ENCODE peak calls at places on chromosomes 2 and 18, in four cellular contexts. One of them, this sample, is unnamed.

GRCh38 chr18:79935925-79936324 is 15.5 kb downstream of the SLC66A2 start:
- DNase-seq in SK-N-SH: no peak
- DNase-seq in H1: no peak
- DNase-seq in HepG2: no peak
- DNase-seq in this sample: no peak

GRCh38 chr2:168208652-168209051 is 38.7 kb downstream of the STK39 start:
- DNase-seq in SK-N-SH: no peak
- DNase-seq in H1: no peak
- DNase-seq in HepG2: no peak
- DNase-seq in this sample: no peak

GRCh38 chr2:37472959-37473358 is 128.5 kb downstream of the QPCT start:
- DNase-seq in SK-N-SH: no peak
- DNase-seq in HepG2: no peak
- DNase-seq in H1: no peak
- DNase-seq in this sample: no peak

GRCh38 chr2:223668302-223668998 is 66.3 kb upstream of the SCG2 start:
- DNase-seq in HepG2: no peak
- DNase-seq in H1: no peak
- DNase-seq in SK-N-SH: no peak
- DNase-seq in this sample: no peak

GRCh38 chr2:74548919-74549684 is 4.6 kb downstream of the LOXL3 start:
- DNase-seq in SK-N-SH: peak; percentile 92
- DNase-seq in HepG2: peak; percentile 50
- DNase-seq in H1: no peak
- DNase-seq in this sample: no peak

GRCh38 chr18:14074187-14074586 is 58.0 kb downstream of the ZNF519 start:
- DNase-seq in H1: peak; percentile 7
- DNase-seq in SK-N-SH: peak; percentile 15
- DNase-seq in HepG2: no peak
- DNase-seq in this sample: no peak

GRCh38 chr2:112750560-112750843 is 13.9 kb downstream of the CKAP2L start:
- DNase-seq in H1: no peak
- DNase-seq in HepG2: no peak
- DNase-seq in SK-N-SH: no peak
- DNase-seq in this sample: no peak

GRCh38 chr2:66885775-66886402 is 451.0 kb downstream of the MEIS1 start:
- DNase-seq in SK-N-SH: no peak
- DNase-seq in H1: no peak
- DNase-seq in HepG2: no peak
- DNase-seq in this sample: no peak

GRCh38 chr2:32532961-32533360 is 94.9 kb upstream of the TTC27 start:
- DNase-seq in SK-N-SH: no peak
- DNase-seq in HepG2: no peak
- DNase-seq in H1: no peak
- DNase-seq in this sample: no peak

GRCh38 chr2:213766465-213766891 is 482.2 kb downstream of the SPAG16 start:
- DNase-seq in H1: no peak
- DNase-seq in SK-N-SH: no peak
- DNase-seq in HepG2: no peak
- DNase-seq in this sample: peak; percentile 60

GRCh38 chr2:42569116-42569711 is 782 bp downstream of the MTA3 start:
- DNase-seq in H1: no peak
- DNase-seq in SK-N-SH: peak; percentile 83
- DNase-seq in HepG2: peak; percentile 38
- DNase-seq in this sample: no peak

GRCh38 chr2:42569883-42570282 is 1.5 kb downstream of the MTA3 start:
- DNase-seq in SK-N-SH: peak; percentile 60
- DNase-seq in HepG2: no peak
- DNase-seq in H1: no peak
- DNase-seq in this sample: no peak

GRCh38 chr2:42573256-42573655 is 4.8 kb downstream of the MTA3 start:
- DNase-seq in HepG2: peak; percentile 51
- DNase-seq in H1: no peak
- DNase-seq in SK-N-SH: no peak
- DNase-seq in this sample: no peak

GRCh38 chr2:42575458-42576064 is 7.1 kb downstream of the MTA3 start:
- DNase-seq in SK-N-SH: no peak
- DNase-seq in H1: no peak
- DNase-seq in HepG2: no peak
- DNase-seq in this sample: no peak

DNA sequence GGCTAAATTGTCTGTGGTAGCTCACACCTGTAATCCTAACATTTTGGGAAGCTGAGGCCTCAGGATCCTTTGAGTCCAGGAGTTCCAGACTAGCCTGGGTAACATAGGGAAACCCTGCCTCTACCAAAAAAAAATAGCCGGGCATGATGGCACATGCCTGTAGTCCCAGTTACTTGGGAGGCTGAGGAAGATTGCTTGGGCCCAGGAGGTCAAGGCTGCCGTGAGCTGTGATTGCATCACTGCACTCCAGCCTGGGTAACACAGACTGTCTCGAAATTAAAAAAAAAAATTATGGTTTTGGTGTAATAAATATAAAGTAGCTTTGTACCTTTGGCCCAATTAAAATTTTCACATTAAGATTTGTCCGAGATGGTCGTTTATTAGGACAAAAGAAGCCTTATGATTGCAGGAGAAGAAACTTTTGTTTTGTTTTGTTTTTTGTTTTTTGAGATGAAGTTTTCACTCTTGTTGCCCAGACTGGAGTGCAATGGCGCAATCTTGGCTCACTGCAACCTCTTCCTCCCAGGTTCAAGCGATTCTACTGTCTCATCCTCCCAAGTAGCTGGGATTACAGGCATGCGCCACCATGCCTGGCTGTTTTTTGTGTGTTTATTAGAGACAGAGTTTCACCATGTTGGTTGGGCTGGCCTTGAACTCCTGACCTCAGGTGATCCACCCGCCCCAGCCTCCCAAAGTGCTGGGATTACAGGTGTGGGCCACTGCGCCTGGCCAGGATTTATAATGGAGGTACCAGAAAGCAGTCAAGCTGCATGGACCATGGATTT is 4.1 kb downstream of the MTA3 start:
- DNase-seq in H1: no peak
- DNase-seq in HepG2: no peak
- DNase-seq in SK-N-SH: no peak
- DNase-seq in this sample: no peak
- TF ChIP-seq TCF12 in H1: no peak
- TF ChIP-seq TCF12 in HepG2: no peak
- TF ChIP-seq TCF12 in SK-N-SH: no peak
- TF ChIP-seq TCF12 in this sample: no peak

DNA sequence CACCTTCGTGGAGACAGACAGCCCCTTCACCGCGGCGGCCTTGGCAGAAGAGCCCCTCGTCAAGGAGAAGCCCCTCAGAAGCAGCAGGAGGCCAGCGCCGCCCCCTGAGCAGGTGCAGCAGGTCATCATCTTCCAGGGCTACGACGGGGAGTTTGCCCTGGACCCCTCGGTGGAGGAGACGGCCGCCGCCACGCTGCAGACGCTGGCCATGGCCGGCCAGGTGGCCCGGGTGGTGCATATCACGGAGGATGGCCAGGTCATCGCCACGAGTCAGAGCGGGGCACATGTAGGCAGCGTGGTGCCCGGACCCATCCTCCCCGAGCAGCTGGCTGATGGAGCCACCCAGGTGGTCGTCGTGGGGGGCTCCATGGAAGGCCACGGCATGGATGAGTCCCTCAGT is 145.7 kb downstream of the PTGR3 start:
- DNase-seq in H1: no peak
- DNase-seq in HepG2: no peak
- DNase-seq in SK-N-SH: no peak
- DNase-seq in this sample: no peak
- TF ChIP-seq TCF12 in H1: no peak
- TF ChIP-seq TCF12 in HepG2: no peak
- TF ChIP-seq TCF12 in SK-N-SH: no peak
- TF ChIP-seq TCF12 in this sample: no peak

DNA sequence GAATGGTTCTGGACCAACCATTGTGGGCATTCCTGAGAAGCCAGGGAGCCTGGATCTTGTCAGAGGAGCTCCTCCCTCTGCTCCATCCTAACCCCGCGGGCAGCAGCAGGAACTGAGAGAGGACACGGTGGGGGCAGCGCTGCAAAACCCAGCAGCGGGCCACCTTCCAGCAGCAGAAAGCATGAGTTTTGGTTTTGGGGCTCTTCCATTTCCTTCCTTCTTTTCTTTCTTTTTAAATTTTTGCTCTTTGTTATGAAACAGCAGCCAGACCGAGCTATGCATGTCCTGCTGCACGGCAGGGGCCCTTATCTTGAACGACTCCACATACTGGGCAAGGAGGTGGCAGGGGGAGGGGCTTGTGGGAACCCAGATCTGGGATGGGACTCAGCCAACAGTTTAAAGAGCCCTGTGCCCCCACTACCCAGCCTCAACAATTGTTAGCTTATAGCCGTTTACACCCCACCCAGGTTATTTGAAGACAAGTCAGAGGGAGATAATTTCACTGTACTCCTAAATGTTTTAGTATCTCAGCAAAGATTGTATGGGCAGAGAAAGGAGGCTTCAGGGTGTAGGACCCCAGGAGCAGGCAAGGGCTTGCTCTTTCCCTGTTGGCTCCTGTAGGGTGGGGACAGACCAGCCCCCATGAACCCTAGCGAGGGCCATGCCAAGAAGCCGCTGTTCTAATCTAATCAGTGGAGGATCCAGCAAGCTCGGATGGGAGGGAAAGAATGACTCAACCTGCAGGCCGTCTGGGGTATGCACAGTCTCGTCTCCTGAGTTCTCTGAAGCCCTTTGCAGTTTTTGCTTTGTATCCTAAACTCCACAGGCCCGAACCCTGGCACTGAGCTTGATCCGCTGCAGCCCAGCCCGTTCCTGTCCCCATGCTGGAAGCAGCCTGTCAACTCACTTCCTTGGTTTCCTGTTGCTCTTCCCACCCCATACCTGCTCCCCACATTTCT is 75.3 kb downstream of the LRRFIP1 start:
- DNase-seq in HepG2: no peak
- DNase-seq in SK-N-SH: peak; percentile 75
- DNase-seq in H1: no peak
- DNase-seq in this sample: no peak
- TF ChIP-seq TCF12 in HepG2: no peak
- TF ChIP-seq TCF12 in SK-N-SH: peak; percentile 86
- TF ChIP-seq TCF12 in H1: no peak
- TF ChIP-seq TCF12 in this sample: no peak

DNA sequence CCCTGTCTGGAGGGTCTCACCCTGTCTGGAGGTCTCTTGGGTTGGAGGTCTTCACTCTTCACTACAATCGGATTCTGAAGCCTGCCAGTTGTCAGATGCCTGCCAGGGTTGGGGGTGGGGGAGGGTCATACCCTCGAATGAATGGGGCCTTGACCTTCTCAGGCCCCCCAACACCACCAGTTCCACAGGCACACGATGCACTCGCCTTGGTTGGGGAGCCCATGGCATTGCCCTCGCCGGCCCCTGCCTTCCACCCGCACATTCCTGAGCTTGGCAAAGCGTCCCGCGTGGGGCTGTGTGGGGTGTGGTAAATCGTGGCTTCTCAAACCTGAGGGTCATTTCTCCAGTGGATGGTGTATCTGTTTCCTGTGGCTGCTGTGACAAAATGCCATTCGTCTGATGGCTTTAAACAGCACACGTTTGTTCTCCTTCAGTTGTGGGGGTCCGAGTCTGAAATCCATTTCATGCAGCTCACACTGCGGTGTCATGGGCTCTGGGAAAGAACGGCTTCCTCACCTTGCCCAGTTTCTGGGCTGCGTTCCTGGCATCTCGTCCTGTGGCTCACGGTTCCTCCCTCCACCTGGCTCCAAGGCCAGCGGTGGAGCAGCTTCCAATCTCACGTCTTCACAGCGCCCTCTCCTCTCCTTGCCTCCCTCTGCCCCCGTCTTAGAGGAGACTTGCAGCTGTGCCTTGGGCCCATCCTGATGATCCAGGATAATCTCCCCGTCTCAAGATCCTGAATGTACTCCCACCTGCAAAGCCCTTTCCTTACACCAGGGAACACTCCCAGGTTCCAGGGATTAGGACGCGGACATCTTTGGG is 38.0 kb upstream of the HPCAL1 start:
- DNase-seq in HepG2: no peak
- DNase-seq in SK-N-SH: no peak
- DNase-seq in H1: no peak
- DNase-seq in this sample: no peak
- TF ChIP-seq TCF12 in HepG2: no peak
- TF ChIP-seq TCF12 in SK-N-SH: no peak
- TF ChIP-seq TCF12 in H1: no peak
- TF ChIP-seq TCF12 in this sample: no peak

DNA sequence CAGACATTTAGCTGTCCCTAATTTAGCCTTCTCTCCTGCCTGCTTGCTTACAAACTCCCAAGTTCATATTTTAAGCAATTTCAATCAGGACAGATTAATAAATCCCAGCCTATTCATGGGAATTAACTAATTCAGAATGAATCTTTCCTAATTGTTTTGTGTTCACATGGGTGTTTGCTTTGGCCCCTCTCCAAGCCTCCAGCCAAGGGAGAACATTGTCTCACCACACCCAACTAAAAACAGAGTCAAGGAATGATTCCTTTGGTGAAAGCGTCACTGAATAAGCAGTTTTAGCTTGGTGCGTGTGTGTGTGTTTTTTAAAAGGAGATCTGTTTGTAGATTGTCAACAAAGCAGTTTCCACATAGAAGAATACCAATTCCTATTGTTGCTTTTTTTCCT is 43.0 kb upstream of the DSG1 start:
- DNase-seq in HepG2: peak; percentile 58
- DNase-seq in SK-N-SH: no peak
- DNase-seq in H1: no peak
- DNase-seq in this sample: no peak
- TF ChIP-seq TCF12 in HepG2: no peak
- TF ChIP-seq TCF12 in SK-N-SH: no peak
- TF ChIP-seq TCF12 in H1: no peak
- TF ChIP-seq TCF12 in this sample: no peak

GRCh38 chr18:48402953-48403352 is 6.2 kb downstream of the ZBTB7C start:
- DNase-seq in SK-N-SH: no peak
- DNase-seq in H1: no peak
- DNase-seq in HepG2: no peak
- DNase-seq in this sample: no peak

GRCh38 chr18:48404707-48405106 is 4.5 kb downstream of the ZBTB7C start:
- DNase-seq in SK-N-SH: peak; percentile 42
- DNase-seq in H1: no peak
- DNase-seq in HepG2: no peak
- DNase-seq in this sample: no peak

GRCh38 chr18:48407358-48407757 is 1.8 kb downstream of the ZBTB7C start:
- DNase-seq in SK-N-SH: no peak
- DNase-seq in HepG2: no peak
- DNase-seq in H1: no peak
- DNase-seq in this sample: no peak

GRCh38 chr18:48405971-48406370 is 3.2 kb downstream of the ZBTB7C start:
- DNase-seq in H1: no peak
- DNase-seq in HepG2: no peak
- DNase-seq in SK-N-SH: no peak
- DNase-seq in this sample: no peak

DNA sequence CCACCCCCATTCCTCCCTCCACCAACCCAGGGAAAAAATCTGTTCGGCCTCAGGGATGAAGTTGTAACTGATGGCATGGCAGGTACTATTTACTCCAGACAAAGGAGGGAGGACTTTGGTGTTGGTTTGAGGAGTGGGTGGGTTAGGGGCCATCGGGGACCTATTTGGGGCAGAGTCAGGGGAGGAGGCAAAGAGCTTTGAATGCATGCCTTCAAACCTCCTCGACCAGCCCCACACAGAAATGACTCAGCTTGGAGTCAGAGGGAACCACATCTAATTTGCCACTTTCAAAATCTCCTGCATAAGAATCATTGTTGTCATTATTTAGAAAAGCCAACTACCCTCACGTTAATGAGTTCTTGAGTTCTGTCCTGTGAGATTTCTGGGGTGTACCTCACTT is 4.1 kb downstream of the ZBTB7C start:
- DNase-seq in H1: no peak
- DNase-seq in HepG2: no peak
- DNase-seq in SK-N-SH: peak; percentile 33
- DNase-seq in this sample: no peak
- TF ChIP-seq TCF12 in H1: no peak
- TF ChIP-seq TCF12 in HepG2: no peak
- TF ChIP-seq TCF12 in SK-N-SH: no peak
- TF ChIP-seq TCF12 in this sample: no peak

GRCh38 chr18:67568166-67568565 is 51.6 kb upstream of the DSEL start:
- DNase-seq in H1: no peak
- DNase-seq in SK-N-SH: no peak
- DNase-seq in HepG2: no peak
- DNase-seq in this sample: no peak
- TF ChIP-seq TCF12 in H1: no peak
- TF ChIP-seq TCF12 in SK-N-SH: no peak
- TF ChIP-seq TCF12 in HepG2: no peak
- TF ChIP-seq TCF12 in this sample: no peak

This sample was measured in GM12878.